ENCODE peak calls at places on chromosomes 5 and 9, in ten cellular contexts. One of them, this sample, is unnamed.

GRCh38 chr9:35606138-35606504 is 1.1 kb downstream of the TESK1 start:
- DNase-seq in spleen: no peak
- DNase-seq in transverse colon: no peak
- DNase-seq in K562: no peak
- DNase-seq in GM12891: no peak
- DNase-seq in GM12878: no peak
- DNase-seq in GM12892: no peak
- DNase-seq in HCT116: no peak
- DNase-seq in sigmoid colon: peak
- DNase-seq in HepG2: no peak
- DNase-seq in this sample: no peak

GRCh38 chr5:112492291-112492690 is 73.2 kb upstream of the EPB41L4A start:
- DNase-seq in transverse colon: peak
- DNase-seq in GM12892: peak
- DNase-seq in spleen: no peak
- DNase-seq in HCT116: peak
- DNase-seq in GM12891: peak
- DNase-seq in GM12878: peak
- DNase-seq in K562: peak
- DNase-seq in HepG2: peak
- DNase-seq in sigmoid colon: no peak
- DNase-seq in this sample: peak

GRCh38 chr9:114616684-114617520 is 5.8 kb downstream of the TMEM268 start:
- DNase-seq in transverse colon: peak
- DNase-seq in HepG2: no peak
- DNase-seq in sigmoid colon: peak
- DNase-seq in HCT116: no peak
- DNase-seq in spleen: peak
- DNase-seq in K562: peak
- DNase-seq in GM12891: no peak
- DNase-seq in GM12878: peak
- DNase-seq in GM12892: peak
- DNase-seq in this sample: no peak

GRCh38 chr9:89674667-89675402 is 70.0 kb downstream of the GADD45G start:
- DNase-seq in sigmoid colon: no peak
- DNase-seq in K562: no peak
- DNase-seq in HepG2: no peak
- DNase-seq in HCT116: no peak
- DNase-seq in spleen: no peak
- DNase-seq in GM12892: no peak
- DNase-seq in GM12878: no peak
- DNase-seq in GM12891: no peak
- DNase-seq in transverse colon: peak
- DNase-seq in this sample: peak

GRCh38 chr5:131322926-131323325 is 59.1 kb downstream of the CDC42SE2 start:
- DNase-seq in HepG2: no peak
- DNase-seq in GM12878: no peak
- DNase-seq in GM12891: no peak
- DNase-seq in HCT116: no peak
- DNase-seq in K562: no peak
- DNase-seq in spleen: no peak
- DNase-seq in GM12892: no peak
- DNase-seq in transverse colon: no peak
- DNase-seq in sigmoid colon: no peak
- DNase-seq in this sample: no peak

GRCh38 chr5:125412561-125413535 is 666.4 kb upstream of the ZNF608 start:
- DNase-seq in sigmoid colon: peak
- DNase-seq in HepG2: peak
- DNase-seq in spleen: peak
- DNase-seq in GM12892: no peak
- DNase-seq in HCT116: no peak
- DNase-seq in GM12891: no peak
- DNase-seq in GM12878: no peak
- DNase-seq in K562: no peak
- DNase-seq in transverse colon: peak
- DNase-seq in this sample: peak

GRCh38 chr5:38968665-38969064 is 105.5 kb downstream of the RICTOR start:
- DNase-seq in HCT116: no peak
- DNase-seq in sigmoid colon: no peak
- DNase-seq in K562: no peak
- DNase-seq in GM12892: no peak
- DNase-seq in GM12891: no peak
- DNase-seq in spleen: no peak
- DNase-seq in GM12878: no peak
- DNase-seq in transverse colon: no peak
- DNase-seq in HepG2: no peak
- DNase-seq in this sample: peak

GRCh38 chr5:95879661-95880060 is 57.1 kb upstream of the GLRX start:
- DNase-seq in GM12892: no peak
- DNase-seq in HepG2: no peak
- DNase-seq in sigmoid colon: no peak
- DNase-seq in HCT116: no peak
- DNase-seq in K562: no peak
- DNase-seq in spleen: no peak
- DNase-seq in GM12878: no peak
- DNase-seq in transverse colon: no peak
- DNase-seq in GM12891: no peak
- DNase-seq in this sample: no peak

GRCh38 chr5:170522211-170523128 is 18.6 kb downstream of the KCNIP1 start:
- DNase-seq in spleen: no peak
- DNase-seq in GM12892: no peak
- DNase-seq in sigmoid colon: no peak
- DNase-seq in transverse colon: no peak
- DNase-seq in HepG2: no peak
- DNase-seq in K562: no peak
- DNase-seq in GM12891: no peak
- DNase-seq in HCT116: no peak
- DNase-seq in GM12878: no peak
- DNase-seq in this sample: peak

GRCh38 chr5:172530406-172530805 is 76.1 kb upstream of the SH3PXD2B start:
- DNase-seq in transverse colon: no peak
- DNase-seq in sigmoid colon: peak
- DNase-seq in HCT116: no peak
- DNase-seq in K562: no peak
- DNase-seq in GM12891: no peak
- DNase-seq in GM12878: no peak
- DNase-seq in spleen: peak
- DNase-seq in GM12892: no peak
- DNase-seq in HepG2: no peak
- DNase-seq in this sample: no peak

GRCh38 chr9:89637787-89638186 is 33.0 kb downstream of the GADD45G start:
- DNase-seq in spleen: peak
- DNase-seq in GM12891: no peak
- DNase-seq in GM12892: no peak
- DNase-seq in HCT116: no peak
- DNase-seq in transverse colon: no peak
- DNase-seq in GM12878: no peak
- DNase-seq in K562: no peak
- DNase-seq in HepG2: no peak
- DNase-seq in sigmoid colon: no peak
- DNase-seq in this sample: no peak

GRCh38 chr9:36637491-36638270 is 65.0 kb downstream of the MELK start:
- DNase-seq in HCT116: no peak
- DNase-seq in GM12892: no peak
- DNase-seq in GM12878: no peak
- DNase-seq in sigmoid colon: no peak
- DNase-seq in transverse colon: no peak
- DNase-seq in spleen: no peak
- DNase-seq in GM12891: no peak
- DNase-seq in K562: no peak
- DNase-seq in HepG2: no peak
- DNase-seq in this sample: no peak

GRCh38 chr9:136179761-136180160 is 25.2 kb downstream of the LHX3 start:
- DNase-seq in HCT116: no peak
- DNase-seq in K562: no peak
- DNase-seq in transverse colon: no peak
- DNase-seq in GM12878: no peak
- DNase-seq in sigmoid colon: no peak
- DNase-seq in GM12892: no peak
- DNase-seq in GM12891: no peak
- DNase-seq in HepG2: no peak
- DNase-seq in spleen: no peak
- DNase-seq in this sample: no peak

GRCh38 chr5:180599590-180599914 is 8.3 kb upstream of the SCGB3A1 start:
- DNase-seq in HepG2: no peak
- DNase-seq in K562: peak
- DNase-seq in transverse colon: no peak
- DNase-seq in GM12878: no peak
- DNase-seq in GM12891: peak
- DNase-seq in GM12892: no peak
- DNase-seq in sigmoid colon: no peak
- DNase-seq in spleen: no peak
- DNase-seq in HCT116: no peak
- DNase-seq in this sample: no peak

GRCh38 chr5:119070578-119070827 is 384 bp upstream of the DMXL1 start:
- DNase-seq in transverse colon: peak
- DNase-seq in GM12892: peak
- DNase-seq in HCT116: no peak
- DNase-seq in spleen: peak
- DNase-seq in K562: no peak
- DNase-seq in HepG2: no peak
- DNase-seq in sigmoid colon: no peak
- DNase-seq in GM12878: no peak
- DNase-seq in GM12891: peak
- DNase-seq in this sample: peak
- TF ChIP-seq POLR2AphosphoS5 in transverse colon: peak
- TF ChIP-seq POLR2AphosphoS5 in GM12892: peak
- TF ChIP-seq POLR2AphosphoS5 in HCT116: no peak
- TF ChIP-seq POLR2AphosphoS5 in spleen: no peak
- TF ChIP-seq POLR2AphosphoS5 in K562: no peak
- TF ChIP-seq POLR2AphosphoS5 in HepG2: peak
- TF ChIP-seq POLR2AphosphoS5 in sigmoid colon: no peak
- TF ChIP-seq POLR2AphosphoS5 in GM12878: peak
- TF ChIP-seq POLR2AphosphoS5 in GM12891: no peak
- TF ChIP-seq POLR2AphosphoS5 in this sample: no peak

GRCh38 chr5:154823605-154824004 is 26.8 kb downstream of the FAXDC2 start:
- DNase-seq in K562: no peak
- DNase-seq in HepG2: no peak
- DNase-seq in GM12891: no peak
- DNase-seq in GM12878: no peak
- DNase-seq in HCT116: no peak
- DNase-seq in sigmoid colon: no peak
- DNase-seq in transverse colon: no peak
- DNase-seq in spleen: peak
- DNase-seq in GM12892: no peak
- DNase-seq in this sample: no peak
- TF ChIP-seq POLR2AphosphoS5 in K562: no peak
- TF ChIP-seq POLR2AphosphoS5 in HepG2: no peak
- TF ChIP-seq POLR2AphosphoS5 in GM12891: no peak
- TF ChIP-seq POLR2AphosphoS5 in GM12878: no peak
- TF ChIP-seq POLR2AphosphoS5 in HCT116: no peak
- TF ChIP-seq POLR2AphosphoS5 in sigmoid colon: no peak
- TF ChIP-seq POLR2AphosphoS5 in transverse colon: no peak
- TF ChIP-seq POLR2AphosphoS5 in spleen: no peak
- TF ChIP-seq POLR2AphosphoS5 in GM12892: no peak
- TF ChIP-seq POLR2AphosphoS5 in this sample: no peak

GRCh38 chr5:10726179-10726912 is 34.7 kb downstream of the DAP start:
- DNase-seq in HCT116: no peak
- DNase-seq in sigmoid colon: no peak
- DNase-seq in GM12891: no peak
- DNase-seq in GM12892: no peak
- DNase-seq in HepG2: no peak
- DNase-seq in GM12878: no peak
- DNase-seq in transverse colon: no peak
- DNase-seq in spleen: no peak
- DNase-seq in K562: peak
- DNase-seq in this sample: no peak

GRCh38 chr5:10723519-10723918 is 37.5 kb downstream of the DAP start:
- DNase-seq in sigmoid colon: no peak
- DNase-seq in GM12878: no peak
- DNase-seq in HepG2: no peak
- DNase-seq in GM12892: no peak
- DNase-seq in spleen: no peak
- DNase-seq in HCT116: no peak
- DNase-seq in transverse colon: no peak
- DNase-seq in K562: no peak
- DNase-seq in GM12891: no peak
- DNase-seq in this sample: no peak

GRCh38 chr5:10725636-10726035 is 35.4 kb downstream of the DAP start:
- DNase-seq in spleen: no peak
- DNase-seq in K562: no peak
- DNase-seq in GM12892: no peak
- DNase-seq in HCT116: no peak
- DNase-seq in GM12878: no peak
- DNase-seq in transverse colon: no peak
- DNase-seq in HepG2: no peak
- DNase-seq in GM12891: no peak
- DNase-seq in sigmoid colon: no peak
- DNase-seq in this sample: no peak

GRCh38 chr5:10726913-10727517 is 34.0 kb downstream of the DAP start:
- DNase-seq in sigmoid colon: no peak
- DNase-seq in spleen: no peak
- DNase-seq in transverse colon: no peak
- DNase-seq in GM12891: no peak
- DNase-seq in GM12892: no peak
- DNase-seq in HepG2: no peak
- DNase-seq in GM12878: no peak
- DNase-seq in K562: no peak
- DNase-seq in HCT116: no peak
- DNase-seq in this sample: no peak

GRCh38 chr5:10724799-10725507 is 36.1 kb downstream of the DAP start:
- DNase-seq in transverse colon: peak
- DNase-seq in sigmoid colon: peak
- DNase-seq in GM12891: no peak
- DNase-seq in GM12878: no peak
- DNase-seq in GM12892: no peak
- DNase-seq in spleen: no peak
- DNase-seq in K562: peak
- DNase-seq in HCT116: peak
- DNase-seq in HepG2: peak
- DNase-seq in this sample: peak
- TF ChIP-seq POLR2AphosphoS5 in transverse colon: no peak
- TF ChIP-seq POLR2AphosphoS5 in sigmoid colon: no peak
- TF ChIP-seq POLR2AphosphoS5 in GM12891: no peak
- TF ChIP-seq POLR2AphosphoS5 in GM12878: no peak
- TF ChIP-seq POLR2AphosphoS5 in GM12892: no peak
- TF ChIP-seq POLR2AphosphoS5 in spleen: no peak
- TF ChIP-seq POLR2AphosphoS5 in K562: no peak
- TF ChIP-seq POLR2AphosphoS5 in HCT116: no peak
- TF ChIP-seq POLR2AphosphoS5 in HepG2: no peak
- TF ChIP-seq POLR2AphosphoS5 in this sample: no peak

DNA sequence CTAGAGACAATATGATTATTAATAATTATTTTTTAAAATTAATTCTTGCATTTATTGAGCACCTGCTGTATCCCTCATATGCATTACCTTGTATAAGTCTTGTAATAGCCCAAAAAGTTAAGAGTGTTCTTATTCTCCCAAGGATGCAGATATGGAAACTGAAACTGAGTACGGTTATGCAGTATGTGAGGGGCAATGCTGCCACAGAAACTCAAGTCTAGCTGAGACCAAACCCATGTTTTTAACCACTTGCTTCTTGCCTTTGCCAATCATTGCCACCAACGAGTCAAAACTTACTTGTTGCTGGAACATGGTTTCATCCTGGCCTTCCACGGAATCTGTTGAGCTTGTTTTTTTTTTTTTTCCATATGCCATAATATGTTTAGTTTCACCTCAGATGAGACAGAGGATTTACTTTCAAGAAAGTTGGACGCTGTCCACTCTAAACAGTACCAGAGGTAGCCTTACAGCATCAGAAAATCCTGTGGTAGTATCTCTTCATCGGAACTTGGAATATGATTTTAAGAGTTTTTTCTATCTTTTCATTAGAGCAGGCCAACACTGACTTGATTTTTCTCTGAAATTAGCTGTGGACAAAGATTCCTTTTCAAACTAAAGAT is 27.9 kb downstream of the DOCK8 start:
- DNase-seq in GM12891: no peak
- DNase-seq in HepG2: no peak
- DNase-seq in HCT116: no peak
- DNase-seq in K562: no peak
- DNase-seq in transverse colon: no peak
- DNase-seq in GM12892: no peak
- DNase-seq in GM12878: no peak
- DNase-seq in spleen: no peak
- DNase-seq in sigmoid colon: no peak
- DNase-seq in this sample: no peak
- TF ChIP-seq POLR2AphosphoS5 in GM12891: no peak
- TF ChIP-seq POLR2AphosphoS5 in HepG2: no peak
- TF ChIP-seq POLR2AphosphoS5 in HCT116: no peak
- TF ChIP-seq POLR2AphosphoS5 in K562: no peak
- TF ChIP-seq POLR2AphosphoS5 in transverse colon: no peak
- TF ChIP-seq POLR2AphosphoS5 in GM12892: no peak
- TF ChIP-seq POLR2AphosphoS5 in GM12878: no peak
- TF ChIP-seq POLR2AphosphoS5 in spleen: no peak
- TF ChIP-seq POLR2AphosphoS5 in sigmoid colon: no peak
- TF ChIP-seq POLR2AphosphoS5 in this sample: no peak

This sample was measured in GM23338.